ENCODE peak calls at places on chromosomes 12 and 14, in seven cellular contexts. I is GM12891, L is GM12892, Y is SK-N-SH, C is GM12878, M is H1, Z is HepG2. A is an unnamed sample.
A peak's percentile ranks its signal among the peaks of the same experiment; 100 is the strongest.

GRCh38 chr12:27193106-27193505 is 51.0 kb upstream of the STK38L start:
- DNase-seq in Y (no peak), M (no peak), C (no peak), L (no peak), Z (no peak), I (no peak), A (no peak)

GRCh38 chr14:35470775-35471174 is 63.2 kb upstream of the INSM2 start:
- DNase-seq in M (no peak), L (no peak), C (no peak), I (no peak), Z (no peak), Y (no peak), A (no peak)

GRCh38 chr14:69451941-69452340 is 32.6 kb upstream of the PLEKHD1 start:
- DNase-seq in I (no peak), L (no peak), M (no peak), Y (no peak), Z (no peak), C (no peak), A (no peak)

GRCh38 chr14:60632777-60633176 is 16.5 kb downstream of the SIX1 start:
- DNase-seq in L (no peak), M (no peak), Z (no peak), Y (no peak), C (peak; percentile 30), I (no peak), A (no peak)

GRCh38 chr12:109461846-109462766 is 15.0 kb downstream of the KCTD10 start:
- DNase-seq in I (no peak), Y (peak; percentile 78), L (no peak), C (no peak), Z (peak; percentile 43), M (no peak), A (peak; percentile 34)

GRCh38 chr12:41185946-41186345 is 2.2 kb upstream of the PDZRN4 start:
- DNase-seq in Z (no peak), L (no peak), M (no peak), Y (no peak), C (no peak), I (no peak), A (no peak)

GRCh38 chr12:120136093-120136770 is 19.7 kb upstream of the RAB35 start:
- DNase-seq in Z (no peak), Y (no peak), I (no peak), L (no peak), M (no peak), C (no peak), A (no peak)

GRCh38 chr12:88570103-88570502 is 10.2 kb downstream of the KITLG start:
- DNase-seq in C (no peak), Z (no peak), I (no peak), Y (no peak), L (no peak), M (no peak), A (no peak)

GRCh38 chr12:114817491-114818440 is 133.8 kb upstream of the TBX3 start:
- DNase-seq in C (no peak), Y (no peak), L (no peak), I (no peak), Z (no peak), M (no peak), A (no peak)

GRCh38 chr14:90115780-90116179 is 54.0 kb downstream of the KCNK13 start:
- DNase-seq in M (no peak), I (no peak), C (no peak), L (no peak), Y (no peak), Z (no peak), A (no peak)

GRCh38 chr14:100538566-100539318 is 48.5 kb downstream of the BEGAIN start:
- DNase-seq in Z (no peak), Y (peak; percentile 29), I (no peak), C (no peak), L (no peak), M (no peak), A (no peak)

GRCh38 chr14:66496188-66496807 is 10.1 kb downstream of the CCDC196 start:
- DNase-seq in Z (no peak), L (no peak), C (no peak), M (no peak), I (no peak), Y (no peak), A (no peak)

GRCh38 chr12:31106101-31106803 is 32.6 kb downstream of the DDX11 start:
- DNase-seq in M (no peak), L (no peak), I (no peak), Y (no peak), Z (no peak), C (no peak), A (no peak)

GRCh38 chr14:54881761-54882401 is 20.7 kb downstream of the GCH1 start:
- DNase-seq in L (no peak), Z (no peak), C (no peak), Y (no peak), I (no peak), M (no peak), A (no peak)

GRCh38 chr14:78947681-78948080 is 777.5 kb downstream of the NRXN3 start:
- DNase-seq in I (no peak), M (no peak), C (no peak), Y (no peak), Z (no peak), L (no peak), A (no peak)

GRCh38 chr14:77036484-77037337 is 8.2 kb upstream of the IRF2BPL start:
- DNase-seq in C (peak; percentile 60), Y (no peak), M (no peak), Z (no peak), I (no peak), L (no peak), A (no peak)

GRCh38 chr14:21680072-21680471 is 6.5 kb upstream of the OR4E1 start:
- DNase-seq in I (no peak), Y (no peak), M (no peak), L (no peak), Z (no peak), C (no peak), A (no peak)

GRCh38 chr14:104738375-104739019 is 14.4 kb upstream of the SIVA1 start:
- DNase-seq in Y (peak; percentile 58), Z (no peak), C (no peak), M (no peak), I (no peak), L (no peak), A (no peak)

GRCh38 chr14:104734991-104735779 is 11.2 kb downstream of the ADSS1 start:
- DNase-seq in L (no peak), C (no peak), I (no peak), Y (no peak), Z (peak; percentile 83), M (no peak), A (no peak)

GRCh38 chr14:104734051-104734587 is 10.1 kb downstream of the ADSS1 start:
- DNase-seq in I (no peak), Y (no peak), Z (no peak), C (no peak), M (no peak), L (no peak), A (no peak)

GRCh38 chr14:104734601-104734990 is 10.6 kb downstream of the ADSS1 start:
- DNase-seq in M (no peak), C (no peak), Y (no peak), Z (no peak), I (no peak), L (no peak), A (no peak)

DNA sequence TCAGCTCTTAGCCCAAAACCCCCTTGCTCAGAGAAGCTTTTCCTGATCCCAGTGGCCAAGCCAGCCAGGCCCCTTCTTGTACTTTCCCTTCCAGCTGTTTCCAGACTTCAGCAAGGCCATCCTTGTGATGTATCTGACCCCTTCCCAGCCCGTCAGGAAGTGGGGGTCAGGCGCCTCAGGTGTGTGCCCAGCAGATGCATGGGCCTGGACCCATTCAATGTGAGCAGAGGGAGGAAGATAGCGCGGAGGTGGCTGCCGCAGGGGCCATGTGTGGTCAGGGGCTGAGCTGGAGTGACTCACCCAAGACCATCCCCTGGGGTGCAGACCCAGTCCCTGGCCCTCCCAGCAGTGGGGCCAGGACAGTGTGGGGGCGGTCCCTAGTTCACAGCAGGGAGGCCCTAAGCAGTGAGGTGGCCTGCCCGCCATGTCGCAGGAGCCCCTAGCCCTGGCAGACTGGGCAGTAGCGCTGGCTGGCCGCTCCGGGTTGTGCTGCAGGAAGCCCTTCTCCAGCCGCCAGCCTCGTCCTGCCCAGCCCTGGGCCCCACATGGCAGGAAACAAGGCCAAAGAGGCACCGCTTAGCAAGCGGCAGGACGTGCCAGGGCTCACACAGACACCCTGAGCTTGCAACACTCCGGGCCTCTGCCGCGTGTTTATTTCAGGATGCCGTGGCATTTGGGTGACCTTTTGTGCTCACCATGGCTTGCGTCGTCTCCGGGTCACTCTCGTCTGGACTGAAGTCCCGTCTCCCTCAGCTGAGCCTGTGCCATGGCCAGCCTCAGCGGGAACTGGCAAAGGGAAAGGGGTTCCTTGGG is 12.0 kb downstream of the ADSS1 start:
- DNase-seq in Z (peak; percentile 81), C (no peak), L (no peak), M (no peak), I (no peak), Y (peak; percentile 60), A (no peak)
- TF ChIP-seq TAF1 in Z (peak; percentile 38), C (no peak), L (no peak), M (no peak), I (no peak), Y (no peak), A (no peak)

GRCh38 chr14:85415015-85415712 is 114.8 kb upstream of the FLRT2 start:
- DNase-seq in C (no peak), Y (no peak), L (no peak), I (no peak), M (peak; percentile 17), Z (peak; percentile 64), A (no peak)
- TF ChIP-seq TAF1 in C (no peak), Y (no peak), L (no peak), I (no peak), M (no peak), Z (no peak), A (no peak)

DNA sequence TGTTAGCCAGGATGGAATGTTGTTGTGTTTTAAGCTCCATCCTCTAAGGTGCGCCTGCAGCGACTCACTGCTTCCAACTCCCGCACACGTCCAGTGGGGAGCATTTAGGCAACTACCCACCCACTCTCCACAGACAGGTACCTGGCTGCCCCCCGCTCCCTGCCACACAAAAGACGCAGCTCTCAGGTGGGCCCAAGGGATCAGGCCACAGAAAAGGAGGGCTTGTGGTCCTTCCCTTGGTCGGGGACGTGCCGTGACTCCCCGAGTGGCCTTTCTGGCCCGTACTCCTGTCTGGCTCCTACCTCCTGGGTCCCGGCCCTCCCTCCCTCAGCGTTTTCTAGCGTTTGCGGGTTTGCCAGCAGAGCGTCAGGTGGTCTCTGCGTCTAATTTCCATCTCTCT is 16.2 kb downstream of the TEDC1 start:
- DNase-seq in Z (no peak), I (peak; percentile 12), Y (no peak), C (no peak), M (no peak), L (no peak), A (no peak)
- TF ChIP-seq TAF1 in Z (no peak), I (no peak), Y (no peak), C (no peak), M (no peak), L (no peak), A (no peak)

DNA sequence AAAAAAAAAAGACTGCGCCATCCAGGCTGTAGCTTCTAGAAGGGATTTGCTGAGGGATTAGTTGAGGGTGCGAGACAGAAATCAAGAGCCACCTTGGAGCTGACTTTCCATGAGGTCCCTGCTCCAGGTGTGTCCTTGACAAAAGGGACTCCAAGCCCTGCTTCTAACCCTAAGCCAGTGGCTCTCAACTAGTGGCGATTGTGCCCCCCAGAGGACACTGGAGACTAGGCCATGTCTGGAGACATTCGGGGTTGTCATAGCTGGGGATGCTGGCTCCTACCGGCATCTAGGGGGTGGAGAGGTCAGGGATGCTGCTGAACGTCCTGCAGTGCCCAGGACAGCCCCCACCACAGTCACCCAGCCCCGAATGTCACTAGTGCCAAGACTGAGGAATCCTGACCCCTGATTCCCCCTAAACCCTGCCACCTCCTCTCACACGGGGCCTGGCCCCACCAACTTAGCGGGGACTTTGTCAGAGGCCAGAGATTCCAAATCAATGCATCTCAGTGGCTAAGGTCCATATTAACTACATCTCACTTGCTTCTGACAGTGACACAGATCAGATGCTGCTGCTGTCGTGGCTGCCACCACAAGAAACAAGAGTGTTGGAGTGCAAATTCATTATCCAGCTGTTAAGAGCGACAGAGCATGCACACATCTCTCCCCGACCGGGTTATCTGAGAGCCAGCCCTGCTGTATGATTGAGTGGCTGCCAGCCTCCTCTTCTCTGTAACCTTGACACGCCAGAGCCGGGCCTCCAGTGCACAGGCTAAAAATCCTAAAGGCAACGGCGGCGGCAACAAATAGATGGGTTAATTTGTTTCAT is 40.4 kb downstream of the SPRING1 start:
- DNase-seq in I (no peak), M (no peak), Y (peak; percentile 55), Z (peak; percentile 57), C (no peak), L (peak; percentile 27), A (peak; percentile 71)
- TF ChIP-seq TAF1 in I (no peak), M (no peak), Y (no peak), Z (no peak), C (no peak), L (no peak), A (no peak)

A was measured in K562.